ENCODE peak calls at places on chromosomes 6 and 20, in ten cellular contexts. R is transverse colon, V is lower lobe of right lung, P is mucosa of descending colon, J is IMR-90, O is epithelial cell of esophagus, E is heart left ventricle, X is AG10803, C is GM12865, T is fibroblast of the aortic adventitia. Z is an unnamed sample.

GRCh38 chr20:31543966-31544598 is 29.8 kb downstream of the HM13 start:
- DNase-seq in R (no peak), V (no peak), P (no peak), J (peak; percentile 98), O (peak; percentile 72), E (no peak), X (peak; percentile 98), C (no peak), T (peak; percentile 98), Z (peak; percentile 97)

GRCh38 chr6:149228276-149228962 is 89.1 kb upstream of the TAB2 start:
- DNase-seq in R (no peak), V (no peak), P (no peak), J (no peak), O (no peak), E (no peak), X (peak; percentile 13), C (no peak), T (no peak), Z (no peak)

GRCh38 chr20:36162272-36162966 is 7.9 kb downstream of the EPB41L1 start:
- DNase-seq in R (no peak), V (no peak), P (no peak), J (peak; percentile 15), O (no peak), E (peak; percentile 33), X (peak; percentile 16), C (no peak), T (peak; percentile 45), Z (no peak)

GRCh38 chr20:5933802-5934436 is 16.4 kb downstream of the TRMT6 start:
- DNase-seq in R (no peak), V (no peak), P (no peak), J (no peak), O (peak; percentile 50), E (no peak), X (no peak), C (peak; percentile 49), T (no peak), Z (no peak)

GRCh38 chr20:2932497-2932896 is 59.2 kb downstream of the PTPRA start:
- DNase-seq in R (no peak), V (no peak), P (no peak), J (no peak), O (no peak), E (no peak), X (no peak), C (no peak), T (no peak), Z (no peak)

GRCh38 chr6:108760158-108761050 is 87.8 kb upstream of the ARMC2 start:
- DNase-seq in R (no peak), V (no peak), P (no peak), J (peak; percentile 60), O (no peak), E (no peak), X (peak; percentile 30), C (no peak), T (peak; percentile 55), Z (no peak)

GRCh38 chr6:17470953-17471335 is 77.5 kb downstream of the CAP2 start:
- DNase-seq in R (no peak), V (no peak), P (no peak), J (peak; percentile 77), O (peak; percentile 73), E (no peak), X (peak; percentile 94), C (no peak), T (peak; percentile 85), Z (no peak)

GRCh38 chr6:1630771-1631217 is 21.1 kb downstream of the FOXC1 start:
- DNase-seq in R (no peak), V (no peak), P (no peak), J (peak; percentile 88), O (no peak), E (no peak), X (no peak), C (no peak), T (peak; percentile 73), Z (no peak)

GRCh38 chr6:170152989-170153388 is 137.9 kb downstream of the DLL1 start:
- DNase-seq in R (peak; percentile 63), V (peak; percentile 72), P (peak; percentile 59), J (no peak), O (peak; percentile 80), E (no peak), X (no peak), C (no peak), T (no peak), Z (no peak)

DNA sequence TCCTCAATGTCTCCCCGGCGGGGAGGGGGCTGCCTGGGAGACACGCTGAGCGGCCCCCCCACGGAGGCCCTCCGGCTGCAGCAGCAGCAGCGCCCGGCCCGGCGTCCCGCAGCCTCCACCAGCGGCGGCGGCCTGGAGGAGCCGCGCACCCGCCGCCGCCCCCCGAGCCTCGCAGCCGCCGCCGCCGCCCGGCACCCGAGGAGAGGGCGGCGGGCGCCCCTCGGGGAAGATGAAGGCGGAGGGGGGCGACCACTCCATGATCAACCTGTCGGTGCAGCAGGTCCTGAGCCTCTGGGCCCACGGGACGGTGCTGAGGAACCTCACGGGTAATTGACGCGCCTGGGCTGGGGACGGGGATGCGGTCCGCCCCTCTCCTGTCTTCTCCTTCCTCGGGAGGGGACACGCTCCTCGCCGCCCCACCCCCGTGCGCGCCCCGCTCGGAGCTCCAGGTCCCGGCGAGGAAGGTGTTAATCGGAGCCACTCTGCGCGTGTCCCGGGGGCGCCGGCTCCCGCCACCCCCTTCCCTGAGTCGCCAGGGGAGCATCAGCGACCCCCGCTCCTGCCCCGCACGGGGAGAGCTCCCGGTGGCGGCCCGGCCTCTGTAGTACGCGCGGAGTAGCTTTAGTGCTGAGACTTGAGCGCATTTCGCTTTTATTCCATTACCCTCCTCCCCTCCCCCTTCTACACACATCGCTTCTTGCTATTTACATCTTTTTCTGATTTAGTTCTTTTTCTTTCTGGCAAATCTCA is 675 bp downstream of the TMEM170B start:
- DNase-seq in R (peak; percentile 17), V (peak; percentile 64), P (peak; percentile 69), J (no peak), O (no peak), E (peak; percentile 26), X (no peak), C (peak; percentile 33), T (no peak), Z (no peak)
- TF ChIP-seq CTCF in R (no peak), V (no peak), P (no peak), J (no peak), O (no peak), E (no peak), X (no peak), C (no peak), T (no peak), Z (no peak)

DNA sequence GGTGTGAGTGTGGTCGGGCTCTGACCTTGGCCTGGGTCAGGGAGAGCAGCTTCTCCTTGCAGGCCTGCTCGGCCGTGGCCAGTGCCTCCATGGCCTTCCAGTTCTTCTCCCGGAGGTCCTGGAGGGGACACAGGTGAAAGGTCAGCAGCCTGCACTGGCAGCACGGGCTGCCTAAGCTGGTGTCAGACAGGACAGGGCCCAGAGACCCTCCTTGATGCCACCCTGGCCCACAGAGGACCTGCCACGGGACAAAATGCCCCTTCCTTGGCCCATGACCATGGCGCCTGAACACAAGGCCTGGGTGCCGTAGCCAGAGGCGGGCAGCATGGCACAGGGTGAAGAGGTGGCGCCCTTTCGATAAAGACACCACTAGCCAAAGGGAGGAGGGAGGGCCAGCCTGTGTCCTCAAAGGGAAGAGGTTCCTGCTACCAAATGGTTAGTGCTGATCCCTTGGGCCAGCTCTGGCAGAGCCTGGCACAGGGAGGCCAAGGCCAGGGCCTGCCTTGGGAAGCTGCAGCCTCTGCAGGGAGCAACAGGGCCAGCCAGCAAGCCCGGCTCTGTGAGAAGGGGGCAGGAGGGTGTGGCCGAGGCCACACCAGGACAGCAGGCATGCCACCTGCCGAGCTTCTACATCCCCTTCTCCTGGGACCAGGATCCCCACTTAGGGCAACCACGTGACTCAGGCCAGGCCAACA is 54.8 kb downstream of the DSTN start:
- DNase-seq in R (no peak), V (peak; percentile 23), P (peak; percentile 42), J (no peak), O (no peak), E (no peak), X (no peak), C (no peak), T (no peak), Z (no peak)
- H3K4me3 ChIP-seq in R (no peak overlapping the region), V (no peak overlapping the region), P (no peak overlapping the region), J (no peak overlapping the region), O (no peak overlapping the region), E (no peak overlapping the region), X (no peak overlapping the region), C (no peak overlapping the region), T (no peak overlapping the region), Z (no peak overlapping the region)

GRCh38 chr6:26473758-26474438 is 16.1 kb downstream of the BTN2A1 start:
- DNase-seq in R (peak; percentile 89), V (peak; percentile 83), P (peak; percentile 90), J (peak; percentile 97), O (peak; percentile 94), E (peak; percentile 82), X (peak; percentile 96), C (peak; percentile 98), T (peak; percentile 95), Z (peak; percentile 94)

GRCh38 chr6:26473429-26473757 is 15.6 kb downstream of the BTN2A1 start:
- DNase-seq in R (no peak), V (no peak), P (no peak), J (no peak), O (no peak), E (no peak), X (no peak), C (no peak), T (no peak), Z (no peak)

GRCh38 chr6:26472549-26473245 is 14.9 kb downstream of the BTN2A1 start:
- DNase-seq in R (no peak), V (no peak), P (no peak), J (no peak), O (no peak), E (no peak), X (no peak), C (peak; percentile 46), T (no peak), Z (no peak)

GRCh38 chr6:26475823-26476729 is 18.3 kb downstream of the BTN2A1 start:
- DNase-seq in R (no peak), V (no peak), P (no peak), J (peak; percentile 27), O (peak; percentile 40), E (no peak), X (peak; percentile 11), C (no peak), T (no peak), Z (no peak)

GRCh38 chr6:26474439-26474881 is 16.7 kb downstream of the BTN2A1 start:
- DNase-seq in R (no peak), V (no peak), P (no peak), J (no peak), O (no peak), E (no peak), X (no peak), C (no peak), T (no peak), Z (no peak)
- TF ChIP-seq CTCF in R (no peak), V (no peak), P (no peak), J (no peak), O (no peak), E (no peak), X (no peak), C (no peak), T (no peak), Z (no peak)

DNA sequence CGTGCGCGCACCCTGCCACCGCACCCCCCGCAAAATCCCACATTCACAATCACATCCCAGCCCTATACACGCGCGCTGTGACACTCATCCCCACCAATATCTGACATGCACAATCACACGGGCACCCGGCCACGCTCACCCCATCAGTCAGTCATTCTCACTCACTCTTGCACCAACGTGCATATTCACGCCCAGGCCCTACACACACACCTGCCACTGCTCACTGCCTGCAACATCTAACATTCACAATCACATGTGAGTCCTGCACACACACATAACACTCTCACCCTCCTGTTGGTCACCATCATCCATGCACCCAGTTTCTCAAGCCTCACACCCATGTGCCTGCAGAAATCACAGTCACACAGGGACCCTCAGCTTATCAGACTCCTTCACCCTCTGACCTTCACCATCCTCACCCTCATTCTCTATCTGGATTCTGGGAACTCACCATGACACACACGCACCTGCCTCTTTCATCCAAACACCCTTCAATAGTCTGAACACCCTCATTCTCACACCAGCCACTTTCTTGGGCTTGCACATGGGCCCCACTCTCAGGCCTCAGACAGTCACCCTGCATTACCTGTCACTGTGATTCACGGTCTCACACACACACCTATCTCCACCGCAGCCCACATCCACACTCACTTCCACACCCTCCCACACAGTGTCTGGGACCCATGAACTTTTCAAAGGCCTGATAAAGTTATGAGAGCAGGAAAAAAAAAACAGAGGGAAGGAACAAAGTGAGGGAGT is 748 bp upstream of the ATP9A start:
- DNase-seq in R (no peak), V (no peak), P (peak; percentile 53), J (no peak), O (no peak), E (no peak), X (no peak), C (no peak), T (no peak), Z (no peak)
- H3K4me3 ChIP-seq in R (no peak overlapping the region), V (no peak overlapping the region), P (no peak overlapping the region), J (peak overlapping the region; percentile 76), O (no peak overlapping the region), E (peak overlapping the region; percentile 42), X (peak overlapping the region; percentile 48), C (no peak overlapping the region), T (peak overlapping the region; percentile 51), Z (no peak overlapping the region)

Z was measured in HFF-Myc.